ENCODE peak calls at places on chromosomes 4 and X, in six cellular contexts. M is endothelial cell, E is body of pancreas, T is GM20000, W is heart left ventricle, R is osteocyte. L is an unnamed sample.

GRCh38 chr4:151226004-151226932 is 50.7 kb upstream of the PRSS48 start:
- DNase-seq in M (no peak), E (no peak), T (no peak), W (no peak), R (no peak), L (peak)

GRCh38 chr4:118344801-118345200 is 8.0 kb downstream of the PRSS12 start:
- DNase-seq in M (no peak), E (no peak), T (no peak), W (no peak), R (no peak), L (no peak)

GRCh38 chrX:123475068-123475724 is 257.7 kb downstream of the THOC2 start:
- DNase-seq in M (no peak), E (no peak), T (no peak), W (no peak), R (no peak), L (peak)

GRCh38 chr4:337932-338758 is 531 bp downstream of the ZNF141 start:
- DNase-seq in M (peak), E (peak), T (peak), W (peak), R (peak), L (peak)

GRCh38 chrX:38941675-38942074 is 140.4 kb downstream of the MID1IP1 start:
- DNase-seq in M (no peak), E (no peak), T (no peak), W (no peak), R (no peak), L (peak)

GRCh38 chr4:7788193-7788592 is 151.5 kb downstream of the AFAP1 start:
- DNase-seq in M (no peak), E (no peak), T (no peak), W (no peak), R (no peak), L (no peak)

GRCh38 chr4:140935259-140935658 is 179.1 kb upstream of the TBC1D9 start:
- DNase-seq in M (no peak), E (peak), T (no peak), W (peak), R (no peak), L (peak)

GRCh38 chr4:77538144-77538543 is 67.5 kb upstream of the CXCL13 start:
- DNase-seq in M (no peak), E (no peak), T (no peak), W (no peak), R (no peak), L (peak)

GRCh38 chrX:154734101-154734781 is 16.6 kb downstream of the GAB3 start:
- DNase-seq in M (no peak), E (no peak), T (peak), W (peak), R (no peak), L (peak)

GRCh38 chr4:89821612-89822011 is 15.3 kb downstream of the SNCA start:
- DNase-seq in M (no peak), E (no peak), T (no peak), W (no peak), R (no peak), L (no peak)
- TF ChIP-seq CTCF in M (no peak), E (no peak), T (no peak), W (no peak), R (no peak), L (no peak)

GRCh38 chr4:20313237-20314030 is 61.7 kb downstream of the SLIT2 start:
- DNase-seq in M (peak), E (peak), T (no peak), W (no peak), R (no peak), L (peak)
- TF ChIP-seq CTCF in M (peak), E (no peak), T (peak), W (no peak), R (no peak), L (peak)

DNA sequence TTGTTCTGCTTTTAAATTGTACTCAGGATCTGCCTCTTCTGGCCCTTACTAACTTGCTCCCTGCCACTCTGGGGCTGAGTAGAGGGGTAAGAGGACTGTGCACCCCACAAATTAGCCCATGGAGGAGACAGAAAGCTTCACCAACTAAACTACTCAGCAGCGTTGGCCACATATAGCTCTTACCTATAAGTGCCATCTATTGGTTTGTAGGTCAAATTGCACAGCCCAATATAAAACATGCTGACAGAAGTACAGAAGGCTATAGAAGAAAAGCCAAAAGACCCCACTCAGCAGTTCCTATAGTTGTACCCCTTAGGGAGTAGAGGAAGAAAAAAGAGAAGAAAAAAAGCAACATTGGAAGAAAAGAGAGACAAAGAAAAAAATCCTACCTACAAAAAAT is 341.2 kb upstream of the FMR1 start:
- DNase-seq in M (no peak), E (no peak), T (no peak), W (no peak), R (no peak), L (no peak)
- TF ChIP-seq CTCF in M (no peak), E (no peak), T (no peak), W (no peak), R (no peak), L (no peak)

GRCh38 chr4:180860136-180860720 is 1383.0 kb upstream of the TENM3 start:
- DNase-seq in M (no peak), E (no peak), T (no peak), W (no peak), R (no peak), L (no peak)
- TF ChIP-seq CTCF in M (no peak), E (no peak), T (no peak), W (no peak), R (no peak), L (no peak)

DNA sequence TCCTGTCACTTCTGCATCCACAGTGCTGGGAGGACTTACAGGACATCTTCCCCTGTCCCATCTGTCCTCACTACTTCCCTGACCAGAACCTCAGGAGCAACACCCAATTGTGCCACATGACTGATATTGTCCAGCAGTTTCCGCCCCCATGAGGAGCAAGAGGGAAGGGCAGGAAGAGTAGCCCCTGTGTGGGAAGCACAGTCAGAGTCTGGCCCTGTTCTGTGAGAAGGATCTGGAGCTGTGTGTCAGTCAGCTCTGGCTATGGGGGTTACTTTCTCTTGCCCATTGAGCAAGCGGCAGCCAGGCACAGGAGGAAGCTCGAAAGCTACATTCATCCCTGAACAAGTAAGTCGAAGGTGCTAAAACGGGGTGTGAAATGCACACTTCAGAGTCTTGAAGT is 14.8 kb upstream of the TRIM60 start:
- DNase-seq in M (peak), E (no peak), T (no peak), W (no peak), R (no peak), L (peak)
- TF ChIP-seq CTCF in M (no peak), E (no peak), T (no peak), W (no peak), R (no peak), L (peak)

GRCh38 chrX:153635788-153636668 is 11.0 kb upstream of the DUSP9 start:
- DNase-seq in M (peak), E (peak), T (peak), W (no peak), R (no peak), L (peak)
- TF ChIP-seq CTCF in M (no peak), E (no peak), T (no peak), W (peak), R (peak), L (peak)

GRCh38 chr4:38783109-38783460 is 295 bp upstream of the TLR10 start:
- DNase-seq in M (no peak), E (no peak), T (no peak), W (no peak), R (no peak), L (no peak)
- TF ChIP-seq CTCF in M (no peak), E (no peak), T (no peak), W (no peak), R (no peak), L (no peak)

DNA sequence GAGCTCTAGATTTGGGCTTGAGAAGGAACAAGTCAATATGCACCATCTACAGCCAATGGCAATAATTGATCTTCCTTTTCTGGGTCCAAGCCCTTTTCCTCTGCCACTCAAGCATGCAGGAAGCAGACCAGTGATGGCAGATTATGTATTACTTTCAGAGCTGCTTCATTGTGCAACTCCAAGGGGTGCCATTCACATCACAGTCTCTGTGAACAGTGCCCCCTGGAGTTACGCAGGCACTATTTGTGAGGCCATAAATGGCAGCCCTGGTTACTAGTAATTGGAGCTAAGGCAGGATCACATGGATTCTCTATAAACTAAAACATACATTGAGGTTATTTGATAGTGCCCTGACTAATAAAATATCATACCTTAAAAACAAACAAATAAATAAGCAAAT is 313.4 kb upstream of the SLC7A11 start:
- DNase-seq in M (peak), E (peak), T (no peak), W (no peak), R (no peak), L (peak)
- TF ChIP-seq CTCF in M (no peak), E (no peak), T (no peak), W (no peak), R (peak), L (peak)